ENCODE peak calls at places on chromosomes 16 and 17, in seven cellular contexts. U is HepG2, O is SK-N-SH, M is GM12891, J is GM12878, D is K562, I is H1. C is an unnamed sample.

GRCh38 chr16:19840524-19841110 is 44.0 kb downstream of the GPRC5B start:
- DNase-seq in U (no peak), O (no peak), M (no peak), J (no peak), D (no peak), I (no peak), C (no peak)

GRCh38 chr16:65314246-65315003 is 192.6 kb upstream of the CDH11 start:
- DNase-seq in U (no peak), O (no peak), M (no peak), J (no peak), D (no peak), I (no peak), C (no peak)

GRCh38 chr17:34252138-34252889 is 2.8 kb upstream of the CCL2 start:
- DNase-seq in U (no peak), O (peak), M (peak), J (peak), D (no peak), I (no peak), C (no peak)

GRCh38 chr16:72203401-72203800 is 31.4 kb upstream of the PMFBP1 start:
- DNase-seq in U (no peak), O (no peak), M (peak), J (peak), D (no peak), I (no peak), C (no peak)

GRCh38 chr16:15055141-15056053 is 477 bp downstream of the NTAN1 start:
- DNase-seq in U (peak), O (no peak), M (peak), J (no peak), D (peak), I (peak), C (peak)

GRCh38 chr17:31448467-31449077 is 57.1 kb downstream of the RAB11FIP4 start:
- DNase-seq in U (no peak), O (no peak), M (no peak), J (no peak), D (no peak), I (no peak), C (no peak)

GRCh38 chr17:20010099-20010863 is 1.1 kb downstream of the SPECC1 start:
- DNase-seq in U (peak), O (peak), M (no peak), J (no peak), D (peak), I (no peak), C (no peak)

GRCh38 chr17:75645889-75646625 is 12.8 kb downstream of the SMIM5 start:
- DNase-seq in U (peak), O (peak), M (peak), J (peak), D (no peak), I (peak), C (no peak)

GRCh38 chr17:39808409-39808997 is 55.6 kb downstream of the IKZF3 start:
- DNase-seq in U (no peak), O (no peak), M (no peak), J (no peak), D (no peak), I (no peak), C (no peak)

GRCh38 chr17:77045441-77046041 is 95.2 kb upstream of the SEC14L1 start:
- DNase-seq in U (no peak), O (no peak), M (no peak), J (no peak), D (no peak), I (no peak), C (no peak)

GRCh38 chr16:73047536-73048291 is at the start of gene ZFHX3:
- DNase-seq in U (peak), O (peak), M (peak), J (no peak), D (no peak), I (peak), C (no peak)

GRCh38 chr17:39132192-39132600 is 19.2 kb downstream of the PLXDC1 start:
- DNase-seq in U (no peak), O (no peak), M (no peak), J (no peak), D (peak), I (no peak), C (no peak)

GRCh38 chr16:19344224-19344801 is 58.8 kb downstream of the CLEC19A start:
- DNase-seq in U (no peak), O (no peak), M (no peak), J (no peak), D (no peak), I (no peak), C (no peak)

GRCh38 chr17:58401287-58401686 is 16.0 kb downstream of the RNF43 start:
- DNase-seq in U (no peak), O (no peak), M (no peak), J (no peak), D (no peak), I (no peak), C (no peak)

DNA sequence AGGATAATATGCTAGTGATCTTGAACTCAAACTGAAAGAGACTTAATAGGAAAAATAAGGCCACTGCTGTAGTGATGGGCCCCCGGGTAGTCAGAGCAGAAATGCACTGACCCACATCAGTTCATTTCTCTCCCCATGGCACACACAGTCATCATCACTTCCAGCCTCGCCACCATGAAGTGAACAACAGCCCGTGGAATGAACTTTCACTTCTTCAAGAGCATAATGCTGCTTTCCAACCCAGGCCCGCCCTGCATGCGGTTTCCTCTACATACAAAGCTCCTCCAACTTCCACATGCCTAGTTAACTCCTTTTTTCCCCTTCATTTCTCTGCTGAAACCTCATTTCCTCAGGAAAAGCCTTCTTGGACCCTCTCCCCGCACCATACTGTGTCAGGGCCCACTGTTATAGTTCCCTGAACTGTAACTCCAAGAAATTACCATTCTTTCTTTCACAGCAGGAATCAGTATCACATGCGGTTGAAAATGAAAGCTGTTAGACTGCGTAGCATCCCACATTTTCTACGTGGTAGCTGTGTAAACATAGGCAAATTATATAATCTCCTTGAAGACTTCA is 65.8 kb upstream of the SMIM36 start:
- DNase-seq in U (no peak), O (no peak), M (no peak), J (peak), D (no peak), I (no peak), C (no peak)
- TF ChIP-seq TAF1 in U (no peak), O (no peak), M (no peak), J (no peak), D (no peak), I (no peak), C (no peak)

GRCh38 chr16:47519543-47519942 is 58.4 kb downstream of the PHKB start:
- DNase-seq in U (no peak), O (no peak), M (no peak), J (no peak), D (no peak), I (no peak), C (no peak)
- TF ChIP-seq TAF1 in U (no peak), O (no peak), M (no peak), J (no peak), D (no peak), I (no peak), C (no peak)

DNA sequence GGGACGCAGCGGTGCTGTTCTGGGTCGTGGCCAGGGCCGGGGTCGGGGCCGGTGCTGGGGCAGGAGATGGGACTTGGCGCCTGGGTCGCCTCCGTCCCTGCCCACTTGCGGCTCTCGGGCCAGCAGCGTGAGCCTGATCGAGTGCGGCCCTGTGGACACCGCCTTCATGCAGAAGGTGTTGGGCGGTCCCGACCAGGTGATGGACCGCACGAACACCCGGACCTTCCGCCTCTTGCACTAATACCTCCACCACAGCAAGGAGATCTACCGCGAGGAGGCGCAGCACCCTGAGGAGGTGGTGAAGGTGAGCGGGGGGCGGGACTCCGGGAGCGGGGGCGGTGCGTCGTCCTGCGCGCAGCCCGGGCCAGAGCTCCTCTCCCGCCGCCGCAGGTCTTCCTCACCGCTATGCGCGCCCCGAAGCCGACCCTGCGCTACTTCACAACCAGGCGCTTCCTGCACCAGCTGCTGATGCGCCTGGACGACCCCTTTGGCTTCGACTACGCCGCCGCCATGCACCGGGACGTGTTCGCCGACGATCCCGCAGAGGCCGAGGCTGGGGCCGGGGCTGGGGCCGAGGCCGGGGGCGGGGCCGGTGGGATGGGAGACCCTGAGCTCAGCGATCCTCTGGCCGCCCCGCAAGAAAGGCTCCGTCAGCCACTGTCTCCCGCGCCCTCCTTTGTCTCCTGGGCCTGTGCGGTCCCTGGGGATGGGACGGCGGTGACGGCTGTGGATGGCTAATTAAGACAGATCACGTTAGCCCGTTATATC is 4.5 kb upstream of the HSD17B1 start:
- DNase-seq in U (no peak), O (peak), M (peak), J (no peak), D (no peak), I (peak), C (peak)
- TF ChIP-seq TAF1 in U (no peak), O (no peak), M (no peak), J (peak), D (no peak), I (peak), C (no peak)

GRCh38 chr17:13727441-13728171 is 125.9 kb upstream of the HS3ST3A1 start:
- DNase-seq in U (no peak), O (no peak), M (no peak), J (no peak), D (no peak), I (no peak), C (no peak)
- TF ChIP-seq TAF1 in U (no peak), O (no peak), M (no peak), J (no peak), D (no peak), I (no peak), C (no peak)

GRCh38 chr17:72850410-72850809 is 242.1 kb downstream of the SLC39A11 start:
- DNase-seq in U (no peak), O (no peak), M (no peak), J (no peak), D (no peak), I (no peak), C (no peak)
- TF ChIP-seq TAF1 in U (no peak), O (no peak), M (no peak), J (no peak), D (no peak), I (no peak), C (no peak)

GRCh38 chr17:17067277-17067676 is 25.0 kb downstream of the MPRIP start:
- DNase-seq in U (no peak), O (no peak), M (no peak), J (no peak), D (no peak), I (no peak), C (no peak)
- TF ChIP-seq TAF1 in U (no peak), O (no peak), M (no peak), J (no peak), D (no peak), I (no peak), C (no peak)

GRCh38 chr17:6448473-6448872 is 4.2 kb downstream of the PIMREG start:
- DNase-seq in U (no peak), O (no peak), M (no peak), J (no peak), D (no peak), I (no peak), C (no peak)

GRCh38 chr17:6443692-6444572 is at the start of gene PIMREG:
- DNase-seq in U (peak), O (peak), M (peak), J (peak), D (peak), I (peak), C (peak)

GRCh38 chr17:6446516-6447100 is 2.4 kb downstream of the PIMREG start:
- DNase-seq in U (no peak), O (no peak), M (no peak), J (no peak), D (no peak), I (no peak), C (no peak)

GRCh38 chr17:6442775-6443174 is 1.5 kb upstream of the PIMREG start:
- DNase-seq in U (no peak), O (no peak), M (no peak), J (no peak), D (no peak), I (no peak), C (no peak)

GRCh38 chr17:6444573-6445335 is 499 bp downstream of the PIMREG start:
- DNase-seq in U (no peak), O (no peak), M (no peak), J (no peak), D (no peak), I (no peak), C (no peak)
- TF ChIP-seq TAF1 in U (no peak), O (no peak), M (no peak), J (no peak), D (no peak), I (no peak), C (peak)

GRCh38 chr17:49994085-49995054 is 654 bp downstream of the DLX3 start:
- DNase-seq in U (no peak), O (peak), M (no peak), J (no peak), D (no peak), I (peak), C (no peak)

GRCh38 chr17:49992191-49992932 is 2.7 kb downstream of the DLX3 start:
- DNase-seq in U (no peak), O (peak), M (no peak), J (no peak), D (no peak), I (peak), C (no peak)

GRCh38 chr17:49992933-49993422 is 2.0 kb downstream of the DLX3 start:
- DNase-seq in U (no peak), O (peak), M (no peak), J (no peak), D (no peak), I (no peak), C (no peak)

GRCh38 chr17:49995055-49995738 is at the start of gene DLX3:
- DNase-seq in U (no peak), O (peak), M (no peak), J (no peak), D (no peak), I (peak), C (no peak)

DNA sequence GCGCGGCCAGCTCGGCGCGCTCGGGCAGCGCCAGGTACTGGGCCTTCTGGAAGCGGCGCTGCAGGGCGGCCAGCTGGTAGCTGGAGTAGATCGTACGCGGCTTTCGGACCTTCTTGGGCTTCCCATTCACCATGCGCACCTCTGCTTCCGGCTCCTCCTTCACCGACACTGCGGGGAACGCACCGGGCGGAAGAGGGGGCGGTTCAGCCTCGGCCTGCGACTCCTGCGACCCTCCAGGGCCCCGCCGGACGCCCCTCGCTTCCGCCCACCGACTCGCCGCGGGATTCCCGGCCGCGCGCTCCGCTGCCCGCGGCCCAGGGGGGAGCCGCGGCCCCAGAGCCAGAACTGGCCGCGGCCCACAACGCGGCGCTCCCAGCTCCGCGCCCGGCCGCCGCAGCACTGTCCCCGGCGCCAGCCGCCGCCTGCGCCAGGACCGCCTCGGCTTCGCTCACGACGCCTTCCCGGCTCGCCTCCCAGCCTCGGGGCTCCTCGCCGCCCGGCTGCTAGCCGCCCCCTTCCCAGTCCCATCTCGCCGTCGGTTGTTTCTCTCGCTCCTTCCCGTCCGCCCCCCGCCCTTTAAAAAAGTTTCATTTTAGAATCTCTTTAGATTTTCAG is 1.5 kb downstream of the DLX3 start:
- DNase-seq in U (no peak), O (peak), M (no peak), J (no peak), D (no peak), I (peak), C (no peak)
- TF ChIP-seq TAF1 in U (no peak), O (no peak), M (no peak), J (no peak), D (no peak), I (no peak), C (no peak)